ENCODE peak calls at places on chromosomes 3 and 15, in four cellular contexts. One of them, this sample, is unnamed.

GRCh38 chr15:68590721-68591389 is 12.1 kb downstream of the CORO2B start:
- DNase-seq in A549: no peak
- DNase-seq in esophagus muscularis mucosa: no peak
- DNase-seq in body of pancreas: no peak
- DNase-seq in this sample: no peak

GRCh38 chr3:133158686-133159085 is 120.5 kb downstream of the TMEM108 start:
- DNase-seq in A549: no peak
- DNase-seq in esophagus muscularis mucosa: no peak
- DNase-seq in body of pancreas: no peak
- DNase-seq in this sample: no peak

GRCh38 chr3:43369404-43370345 is 83.3 kb downstream of the SNRK start:
- DNase-seq in A549: no peak
- DNase-seq in esophagus muscularis mucosa: peak
- DNase-seq in body of pancreas: no peak
- DNase-seq in this sample: no peak

GRCh38 chr3:82521657-82522056 is 760.2 kb upstream of the GBE1 start:
- DNase-seq in A549: no peak
- DNase-seq in esophagus muscularis mucosa: no peak
- DNase-seq in body of pancreas: no peak
- DNase-seq in this sample: no peak

GRCh38 chr15:57312323-57313133 is 63.8 kb upstream of the CGNL1 start:
- DNase-seq in A549: no peak
- DNase-seq in esophagus muscularis mucosa: no peak
- DNase-seq in body of pancreas: no peak
- DNase-seq in this sample: no peak

GRCh38 chr15:52183562-52184173 is 7.5 kb downstream of the GNB5 start:
- DNase-seq in A549: peak
- DNase-seq in esophagus muscularis mucosa: peak
- DNase-seq in body of pancreas: peak
- DNase-seq in this sample: peak

GRCh38 chr3:11820540-11821041 is 26.1 kb downstream of the TAMM41 start:
- DNase-seq in A549: peak
- DNase-seq in esophagus muscularis mucosa: no peak
- DNase-seq in body of pancreas: peak
- DNase-seq in this sample: peak

GRCh38 chr15:74383695-74384565 is 16.5 kb upstream of the CYP11A1 start:
- DNase-seq in A549: peak
- DNase-seq in esophagus muscularis mucosa: no peak
- DNase-seq in body of pancreas: no peak
- DNase-seq in this sample: no peak

GRCh38 chr3:53062905-53063304 is 17.0 kb upstream of the SFMBT1 start:
- DNase-seq in A549: no peak
- DNase-seq in esophagus muscularis mucosa: no peak
- DNase-seq in body of pancreas: no peak
- DNase-seq in this sample: no peak

GRCh38 chr15:92163641-92164040 is 230.0 kb upstream of the ST8SIA2 start:
- DNase-seq in A549: no peak
- DNase-seq in esophagus muscularis mucosa: no peak
- DNase-seq in body of pancreas: no peak
- DNase-seq in this sample: no peak

GRCh38 chr15:98900382-98900781 is 107.2 kb downstream of the PGPEP1L start:
- DNase-seq in A549: no peak
- DNase-seq in esophagus muscularis mucosa: no peak
- DNase-seq in body of pancreas: no peak
- DNase-seq in this sample: peak

GRCh38 chr3:175672119-175672689 is 813.1 kb downstream of the NAALADL2 start:
- DNase-seq in A549: no peak
- DNase-seq in esophagus muscularis mucosa: no peak
- DNase-seq in body of pancreas: no peak
- DNase-seq in this sample: no peak

GRCh38 chr15:81514769-81515168 is 140.8 kb upstream of the TMC3 start:
- DNase-seq in A549: no peak
- DNase-seq in esophagus muscularis mucosa: no peak
- DNase-seq in body of pancreas: no peak
- DNase-seq in this sample: no peak

GRCh38 chr15:66785637-66786036 is 83.6 kb downstream of the SMAD6 start:
- DNase-seq in A549: no peak
- DNase-seq in esophagus muscularis mucosa: no peak
- DNase-seq in body of pancreas: no peak
- DNase-seq in this sample: no peak

GRCh38 chr3:12158387-12159226 is at the start of gene TIMP4:
- DNase-seq in A549: peak
- DNase-seq in esophagus muscularis mucosa: no peak
- DNase-seq in body of pancreas: peak
- DNase-seq in this sample: peak

GRCh38 chr15:99019558-99020540 is 12.3 kb upstream of the PGPEP1L start:
- DNase-seq in A549: peak
- DNase-seq in esophagus muscularis mucosa: peak
- DNase-seq in body of pancreas: no peak
- DNase-seq in this sample: no peak

GRCh38 chr3:76308541-76308940 is 523.2 kb upstream of the ZNF717 start:
- DNase-seq in A549: no peak
- DNase-seq in esophagus muscularis mucosa: no peak
- DNase-seq in body of pancreas: no peak
- DNase-seq in this sample: no peak

GRCh38 chr15:34652726-34653033 is 69.2 kb upstream of the GOLGA8B start:
- DNase-seq in A549: no peak
- DNase-seq in esophagus muscularis mucosa: no peak
- DNase-seq in body of pancreas: no peak
- DNase-seq in this sample: no peak

GRCh38 chr3:39346785-39347585 is 17.5 kb downstream of the CCR8 start:
- DNase-seq in A549: no peak
- DNase-seq in esophagus muscularis mucosa: no peak
- DNase-seq in body of pancreas: no peak
- DNase-seq in this sample: no peak

GRCh38 chr3:59245879-59246501 is 196.2 kb upstream of the CFAP20DC start:
- DNase-seq in A549: no peak
- DNase-seq in esophagus muscularis mucosa: no peak
- DNase-seq in body of pancreas: no peak
- DNase-seq in this sample: peak

GRCh38 chr3:187999821-188000220 is 154.1 kb upstream of the LPP start:
- DNase-seq in A549: no peak
- DNase-seq in esophagus muscularis mucosa: no peak
- DNase-seq in body of pancreas: no peak
- DNase-seq in this sample: no peak

GRCh38 chr3:57756528-57757401 is 656 bp downstream of the SLMAP start:
- DNase-seq in A549: peak
- DNase-seq in esophagus muscularis mucosa: no peak
- DNase-seq in body of pancreas: peak
- DNase-seq in this sample: peak

GRCh38 chr3:45506084-45506483 is 88.5 kb upstream of the LIMD1 start:
- DNase-seq in A549: no peak
- DNase-seq in esophagus muscularis mucosa: no peak
- DNase-seq in body of pancreas: no peak
- DNase-seq in this sample: no peak

GRCh38 chr3:50322386-50323091 is at the start of gene HYAL2:
- DNase-seq in A549: no peak
- DNase-seq in esophagus muscularis mucosa: no peak
- DNase-seq in body of pancreas: peak
- DNase-seq in this sample: peak
- TF ChIP-seq POLR2A in A549: no peak
- TF ChIP-seq POLR2A in esophagus muscularis mucosa: no peak
- TF ChIP-seq POLR2A in body of pancreas: no peak
- TF ChIP-seq POLR2A in this sample: no peak

DNA sequence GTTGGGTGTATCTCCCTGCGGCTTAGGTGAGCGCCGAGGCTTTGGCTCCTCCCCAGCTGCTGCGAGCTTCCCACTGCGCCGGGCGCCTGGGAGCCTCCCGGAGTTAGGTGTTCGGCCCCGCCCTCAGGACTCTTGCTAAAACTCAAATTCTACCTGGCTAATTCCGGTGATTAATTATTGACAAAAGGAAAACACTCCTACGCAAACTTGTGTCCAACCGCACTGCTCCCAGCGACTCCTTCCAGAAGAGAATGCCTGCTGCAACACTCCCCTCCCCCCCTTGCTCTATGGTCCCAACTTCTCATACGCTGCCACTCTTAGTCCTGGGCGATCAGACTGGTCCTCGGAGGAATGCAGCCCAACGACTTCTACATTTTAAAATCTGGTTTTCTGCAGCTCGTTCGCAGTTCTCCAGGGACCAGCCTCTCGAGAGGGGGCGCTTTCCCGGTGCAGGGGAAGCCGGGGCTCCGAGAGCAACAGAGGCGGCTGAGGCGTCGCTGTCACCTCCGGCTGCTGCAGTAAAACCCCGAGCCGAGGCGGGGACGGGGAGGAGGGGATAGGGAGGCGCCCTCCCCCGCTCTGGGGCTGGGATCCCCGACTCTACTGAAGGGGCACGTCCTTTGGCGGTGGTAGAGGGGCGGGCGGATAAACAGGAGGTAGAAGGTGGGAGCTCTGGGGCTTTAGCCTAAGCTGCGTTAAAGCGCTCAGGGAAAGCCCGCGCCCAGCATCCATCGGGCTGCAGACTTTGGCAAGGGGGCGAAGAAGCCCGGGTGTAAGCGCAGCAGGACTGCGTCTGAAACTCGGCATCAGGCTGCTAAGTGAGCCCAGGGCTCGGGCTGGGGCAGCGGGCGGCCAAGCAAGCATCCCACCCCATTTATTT is at the start of gene SPTSSB:
- DNase-seq in A549: peak
- DNase-seq in esophagus muscularis mucosa: no peak
- DNase-seq in body of pancreas: peak
- DNase-seq in this sample: no peak
- TF ChIP-seq POLR2A in A549: no peak
- TF ChIP-seq POLR2A in esophagus muscularis mucosa: no peak
- TF ChIP-seq POLR2A in body of pancreas: no peak
- TF ChIP-seq POLR2A in this sample: no peak

GRCh38 chr15:40825661-40826088 is 2.8 kb downstream of the PPP1R14D start:
- DNase-seq in A549: peak
- DNase-seq in esophagus muscularis mucosa: no peak
- DNase-seq in body of pancreas: peak
- DNase-seq in this sample: no peak

GRCh38 chr15:40830884-40831283 is 2.4 kb upstream of the PPP1R14D start:
- DNase-seq in A549: no peak
- DNase-seq in esophagus muscularis mucosa: no peak
- DNase-seq in body of pancreas: no peak
- DNase-seq in this sample: no peak

GRCh38 chr15:40829155-40829554 is 647 bp upstream of the PPP1R14D start:
- DNase-seq in A549: no peak
- DNase-seq in esophagus muscularis mucosa: no peak
- DNase-seq in body of pancreas: no peak
- DNase-seq in this sample: peak

GRCh38 chr15:40826123-40827075 is 2.1 kb downstream of the PPP1R14D start:
- DNase-seq in A549: no peak
- DNase-seq in esophagus muscularis mucosa: no peak
- DNase-seq in body of pancreas: peak
- DNase-seq in this sample: no peak

GRCh38 chr15:40828447-40829036 is at the start of gene PPP1R14D:
- DNase-seq in A549: no peak
- DNase-seq in esophagus muscularis mucosa: no peak
- DNase-seq in body of pancreas: no peak
- DNase-seq in this sample: no peak
- TF ChIP-seq POLR2A in A549: no peak
- TF ChIP-seq POLR2A in esophagus muscularis mucosa: no peak
- TF ChIP-seq POLR2A in body of pancreas: no peak
- TF ChIP-seq POLR2A in this sample: no peak

GRCh38 chr3:51391075-51391565 is at the start of gene RBM15B:
- DNase-seq in A549: peak
- DNase-seq in esophagus muscularis mucosa: peak
- DNase-seq in body of pancreas: peak
- DNase-seq in this sample: peak
- TF ChIP-seq POLR2A in A549: peak
- TF ChIP-seq POLR2A in esophagus muscularis mucosa: peak
- TF ChIP-seq POLR2A in body of pancreas: peak
- TF ChIP-seq POLR2A in this sample: no peak

GRCh38 chr3:129278970-129279906 is 568 bp downstream of the HMCES start:
- DNase-seq in A549: peak
- DNase-seq in esophagus muscularis mucosa: no peak
- DNase-seq in body of pancreas: no peak
- DNase-seq in this sample: peak
- TF ChIP-seq POLR2A in A549: peak
- TF ChIP-seq POLR2A in esophagus muscularis mucosa: no peak
- TF ChIP-seq POLR2A in body of pancreas: peak
- TF ChIP-seq POLR2A in this sample: no peak

GRCh38 chr3:194727435-194728128 is 41.9 kb downstream of the FAM43A start:
- DNase-seq in A549: no peak
- DNase-seq in esophagus muscularis mucosa: no peak
- DNase-seq in body of pancreas: no peak
- DNase-seq in this sample: no peak

GRCh38 chr3:194731496-194732073 is 45.9 kb downstream of the FAM43A start:
- DNase-seq in A549: no peak
- DNase-seq in esophagus muscularis mucosa: no peak
- DNase-seq in body of pancreas: no peak
- DNase-seq in this sample: no peak

GRCh38 chr3:194728986-194729385 is 43.3 kb downstream of the FAM43A start:
- DNase-seq in A549: no peak
- DNase-seq in esophagus muscularis mucosa: no peak
- DNase-seq in body of pancreas: no peak
- DNase-seq in this sample: no peak

GRCh38 chr3:194732617-194733016 is 46.9 kb downstream of the FAM43A start:
- DNase-seq in A549: no peak
- DNase-seq in esophagus muscularis mucosa: no peak
- DNase-seq in body of pancreas: no peak
- DNase-seq in this sample: no peak

GRCh38 chr3:194730369-194730768 is 44.7 kb downstream of the FAM43A start:
- DNase-seq in A549: no peak
- DNase-seq in esophagus muscularis mucosa: no peak
- DNase-seq in body of pancreas: peak
- DNase-seq in this sample: peak
- TF ChIP-seq POLR2A in A549: no peak
- TF ChIP-seq POLR2A in esophagus muscularis mucosa: no peak
- TF ChIP-seq POLR2A in body of pancreas: no peak
- TF ChIP-seq POLR2A in this sample: no peak

DNA sequence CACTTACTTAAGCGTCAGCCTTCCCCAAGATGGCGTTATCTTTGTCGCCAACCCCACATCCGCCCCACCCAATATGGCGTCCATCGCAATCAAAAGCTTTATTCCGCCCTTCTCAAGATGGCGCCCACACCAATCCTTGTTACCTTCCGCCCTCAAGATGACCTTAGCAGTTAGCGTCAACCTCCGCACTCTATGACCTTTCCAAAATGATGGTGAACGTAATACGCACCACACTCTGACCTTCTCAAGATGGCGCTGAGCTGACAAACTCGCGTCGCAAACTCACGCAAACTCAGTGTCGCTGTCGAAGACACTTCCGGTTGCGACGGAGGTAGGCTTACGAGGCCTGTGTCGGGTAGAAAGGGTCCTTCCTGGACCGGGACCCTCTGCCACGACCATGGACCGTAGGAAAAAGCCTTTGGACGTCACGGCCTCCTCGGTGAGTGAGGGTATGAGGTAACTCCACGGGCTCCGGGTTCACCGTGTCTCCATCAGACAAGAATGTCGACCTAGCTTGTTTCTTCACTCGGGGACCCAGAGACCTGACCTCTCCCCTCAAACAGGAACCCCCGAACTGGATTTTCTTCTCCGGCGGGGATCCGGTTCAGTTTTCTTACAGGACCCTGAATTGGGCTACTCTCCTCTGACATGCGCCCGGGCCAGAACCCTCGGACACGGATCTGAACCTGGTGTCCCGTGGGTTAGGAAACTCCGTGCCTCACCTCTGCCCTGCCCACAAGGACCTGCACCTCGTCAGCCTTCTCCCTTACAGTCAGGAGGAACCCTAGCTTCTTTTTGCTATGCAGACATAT is at the start of gene CCDC174:
- DNase-seq in A549: peak
- DNase-seq in esophagus muscularis mucosa: peak
- DNase-seq in body of pancreas: peak
- DNase-seq in this sample: peak
- TF ChIP-seq POLR2A in A549: peak
- TF ChIP-seq POLR2A in esophagus muscularis mucosa: peak
- TF ChIP-seq POLR2A in body of pancreas: peak
- TF ChIP-seq POLR2A in this sample: peak

GRCh38 chr15:100918690-100919480 is at the start of gene LRRK1:
- DNase-seq in A549: peak
- DNase-seq in esophagus muscularis mucosa: no peak
- DNase-seq in body of pancreas: peak
- DNase-seq in this sample: no peak
- TF ChIP-seq POLR2A in A549: peak
- TF ChIP-seq POLR2A in esophagus muscularis mucosa: no peak
- TF ChIP-seq POLR2A in body of pancreas: peak
- TF ChIP-seq POLR2A in this sample: no peak

This sample was measured in testis.